ENCODE peak calls at places on chromosomes 5 and 9, in four cellular contexts. V is neural progenitor cell, M is GM23248, C is H1. S is an unnamed sample.

GRCh38 chr9:82961504-82962125 is 101.3 kb downstream of the RASEF start:
- DNase-seq in C (peak), V (peak), M (peak), S (peak)

GRCh38 chr5:122581629-122582028 is 193.3 kb upstream of the SNX2 start:
- DNase-seq in V (no peak), C (no peak), M (no peak), S (no peak)

GRCh38 chr9:114037961-114038723 is 40.0 kb downstream of the AMBP start:
- DNase-seq in M (no peak), C (peak), V (peak), S (no peak)

GRCh38 chr5:74903165-74903787 is 37.1 kb upstream of the FAM169A start:
- DNase-seq in M (peak), C (peak), V (peak), S (no peak)

GRCh38 chr9:130948266-130948665 is 9.2 kb upstream of the FIBCD1 start:
- DNase-seq in M (no peak), C (no peak), V (no peak), S (no peak)

GRCh38 chr5:154813158-154813557 is 37.2 kb downstream of the FAXDC2 start:
- DNase-seq in C (no peak), V (no peak), M (no peak), S (no peak)

GRCh38 chr9:114775121-114775520 is 30.7 kb downstream of the TNFSF15 start:
- DNase-seq in V (no peak), C (no peak), M (no peak), S (no peak)

GRCh38 chr9:131500939-131501541 is 1.7 kb upstream of the POMT1 start:
- DNase-seq in V (no peak), M (peak), C (no peak), S (peak)

GRCh38 chr9:16360247-16360646 is 510.2 kb downstream of the BNC2 start:
- DNase-seq in M (no peak), C (no peak), V (no peak), S (no peak)

GRCh38 chr5:156675402-156675801 is 174.7 kb upstream of the PPP1R2B start:
- DNase-seq in C (no peak), V (no peak), M (peak), S (no peak)

GRCh38 chr5:100600289-100600994 is 65.3 kb downstream of the FAM174A start:
- DNase-seq in C (no peak), V (no peak), M (no peak), S (no peak)

GRCh38 chr5:22372376-22372775 is 480.8 kb downstream of the CDH12 start:
- DNase-seq in V (no peak), M (peak), C (no peak), S (no peak)

GRCh38 chr9:113631811-113632665 is 168.5 kb downstream of the RGS3 start:
- DNase-seq in C (no peak), M (peak), V (no peak), S (no peak)

GRCh38 chr9:137607141-137607857 is 1.8 kb downstream of the ARRDC1 start:
- DNase-seq in C (no peak), M (peak), V (no peak), S (no peak)

GRCh38 chr9:121651014-121651294 is 480 bp upstream of the DAB2IP start:
- DNase-seq in M (no peak), C (no peak), V (no peak), S (no peak)

GRCh38 chr9:4137755-4138154 is 162.1 kb downstream of the GLIS3 start:
- DNase-seq in M (peak), V (no peak), C (no peak), S (no peak)

DNA sequence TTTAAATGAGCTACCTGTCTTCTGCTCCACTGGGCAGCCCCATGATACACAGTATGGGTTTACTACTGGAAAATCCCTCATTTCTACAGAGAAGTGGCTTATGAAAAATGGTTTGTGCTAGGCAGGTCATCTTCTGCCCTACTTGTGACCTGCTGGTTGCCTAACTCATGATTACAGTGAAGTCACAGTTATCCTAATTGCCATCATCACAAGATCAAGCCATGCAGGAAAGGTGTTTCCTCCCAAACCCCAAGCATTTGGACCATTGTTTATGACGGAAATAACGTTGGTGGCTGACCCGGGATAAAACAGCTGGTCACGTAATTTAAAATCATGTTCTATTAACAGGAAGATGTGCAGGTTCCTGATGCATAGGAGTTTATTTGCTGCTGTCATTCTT is 330.6 kb downstream of the ACTL7B start:
- DNase-seq in M (no peak), C (no peak), V (no peak), S (no peak)
- TF ChIP-seq EZH2 in M (no peak), C (no peak), V (no peak), S (no peak)

DNA sequence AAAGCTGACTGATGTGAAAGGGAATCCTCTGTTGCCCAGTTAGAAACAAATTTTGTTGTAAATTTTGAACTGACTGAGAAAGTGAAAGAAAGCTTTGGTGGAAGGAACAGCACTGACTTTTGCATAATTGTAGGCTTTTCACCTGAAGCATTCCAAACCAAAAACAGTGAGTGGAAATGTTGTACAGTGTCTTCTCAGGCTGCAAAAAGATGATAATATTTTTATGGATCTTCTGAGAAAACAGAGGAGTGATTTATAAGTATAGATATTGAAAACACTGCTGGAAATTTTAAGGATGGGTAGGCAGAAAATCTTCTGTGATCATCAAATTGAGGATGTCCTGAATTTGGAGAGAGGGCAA is 40.0 kb downstream of the LURAP1L start:
- DNase-seq in M (no peak), V (no peak), C (no peak), S (no peak)
- H3K4me2 ChIP-seq in M (peak), V (no peak), C (no peak), S (no peak)

GRCh38 chr9:133590231-133590855 is 18.8 kb downstream of the FAM163B start:
- DNase-seq in M (no peak), V (no peak), C (no peak), S (no peak)

GRCh38 chr9:133591985-133592384 is 17.2 kb downstream of the FAM163B start:
- DNase-seq in M (no peak), V (no peak), C (no peak), S (no peak)

GRCh38 chr9:133587466-133587865 is 21.7 kb downstream of the FAM163B start:
- DNase-seq in M (no peak), V (no peak), C (no peak), S (no peak)

GRCh38 chr9:133591116-133591910 is 17.9 kb downstream of the FAM163B start:
- DNase-seq in V (no peak), M (no peak), C (no peak), S (no peak)

DNA sequence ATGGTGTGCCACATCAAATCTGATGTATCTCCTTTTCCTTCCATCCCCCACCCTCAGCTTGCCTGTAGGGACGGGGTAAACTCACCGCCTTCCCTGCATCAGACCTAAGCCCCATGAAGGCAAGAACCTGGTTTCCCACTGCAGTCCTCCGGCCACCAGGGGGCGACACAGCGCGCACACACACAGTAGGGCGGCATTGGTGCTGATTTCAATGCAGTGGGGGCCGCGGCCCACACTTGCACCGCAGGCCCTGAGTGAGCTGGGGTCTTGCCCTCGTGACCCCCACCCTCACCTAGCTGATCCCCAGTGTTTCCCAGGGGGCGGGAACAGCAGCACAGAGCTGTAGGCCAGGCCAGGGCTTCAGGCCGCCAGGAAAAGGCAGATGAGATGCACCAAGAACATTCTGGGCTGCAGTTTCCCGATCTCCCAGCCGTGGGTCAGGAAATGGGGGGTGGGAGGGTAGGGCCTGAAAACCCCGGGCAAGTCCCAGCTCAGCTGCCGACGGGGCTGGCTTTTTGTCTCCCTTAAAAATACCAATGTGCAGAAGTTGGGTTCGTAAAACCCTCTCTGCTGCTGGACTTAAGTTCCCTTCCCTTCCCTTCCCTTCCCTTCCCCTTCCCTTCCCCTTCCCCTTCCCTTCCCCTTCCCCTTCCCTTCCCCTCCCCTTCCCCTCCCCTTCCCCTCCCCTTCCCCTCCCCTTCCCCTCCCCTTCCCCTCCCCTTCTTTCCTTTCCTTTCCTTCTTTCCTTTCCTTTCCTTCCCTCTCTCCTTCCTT is 19.5 kb downstream of the FAM163B start:
- DNase-seq in V (peak), C (peak), M (no peak), S (peak)
- H3K27ac ChIP-seq in V (no peak), C (no peak), M (no peak), S (no peak)

GRCh38 chr5:160315968-160316367 is 3.6 kb upstream of the CCNJL start:
- DNase-seq in V (no peak), C (no peak), M (no peak), S (no peak)

GRCh38 chr5:160310910-160311295 is 1.5 kb downstream of the CCNJL start:
- DNase-seq in V (peak), M (no peak), C (no peak), S (no peak)

GRCh38 chr5:160312139-160312959 is at the start of gene CCNJL:
- DNase-seq in V (peak), M (peak), C (peak), S (peak)

GRCh38 chr5:160311491-160312138 is 749 bp downstream of the CCNJL start:
- DNase-seq in C (peak), V (no peak), M (no peak), S (no peak)

GRCh38 chr5:160312960-160313734 is 783 bp upstream of the CCNJL start:
- DNase-seq in M (no peak), C (no peak), V (peak), S (no peak)
- TF ChIP-seq EZH2 in M (peak), C (no peak), V (no peak), S (peak)

DNA sequence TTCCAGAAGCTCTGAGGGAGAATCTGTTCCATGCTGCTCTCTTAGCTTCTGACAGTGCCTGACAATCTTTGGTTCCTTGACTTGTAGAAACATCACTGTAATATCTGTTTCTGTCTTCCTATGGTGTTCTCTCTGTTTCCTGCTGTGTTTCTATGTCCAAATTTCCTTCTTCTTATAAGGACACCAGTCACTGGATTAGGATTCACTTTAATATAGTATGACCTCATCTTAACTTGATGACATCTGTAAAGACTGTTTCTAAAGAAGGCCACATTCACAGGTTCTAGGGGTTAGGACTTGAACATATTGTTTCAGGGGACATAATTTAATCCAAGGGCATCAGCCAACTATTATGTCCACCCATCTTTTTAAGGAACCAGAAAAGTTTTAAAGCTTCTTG is 265.6 kb downstream of the ZSWIM6 start:
- DNase-seq in C (no peak), V (no peak), M (no peak), S (no peak)
- H3K4me2 ChIP-seq in C (no peak), V (no peak), M (no peak), S (no peak)

GRCh38 chr5:112735702-112736101 is 2.0 kb upstream of the APC start:
- DNase-seq in C (no peak), V (no peak), M (peak), S (no peak)
- H3K27ac ChIP-seq in C (no peak), V (no peak), M (peak), S (no peak)

GRCh38 chr9:125332527-125332926 is 70.9 kb downstream of the GAPVD1 start:
- DNase-seq in M (no peak), V (no peak), C (no peak), S (no peak)
- TF ChIP-seq EZH2 in M (no peak), V (no peak), C (no peak), S (no peak)

GRCh38 chr9:93366119-93366447 is 85.4 kb upstream of the FAM120A start:
- DNase-seq in C (peak), V (no peak), M (no peak), S (no peak)
- H3K4me2 ChIP-seq in C (peak), V (no peak), M (no peak), S (no peak)

GRCh38 chr5:96808541-96808828 is 740 bp upstream of the ERAP1 start:
- DNase-seq in V (no peak), M (no peak), C (no peak), S (no peak)
- H3K27ac ChIP-seq in V (no peak), M (peak), C (no peak), S (peak)